ENCODE peak calls at places on chromosome 22, in seven cellular contexts. L, T, Y, Q, U, O and P are unnamed samples.

GRCh38 chr22:38901111-38901641 is 29.2 kb upstream of the CBX6 start:
- DNase-seq in L (no peak), T (no peak), Y (no peak), Q (no peak), U (no peak), O (peak; percentile 33), P (no peak)

GRCh38 chr22:16988257-16988656 is 19.8 kb downstream of the GAB4 start:
- DNase-seq in L (no peak), T (no peak), Y (no peak), Q (no peak), U (no peak), O (no peak), P (no peak)

GRCh38 chr22:21975273-21975672 is 7.3 kb downstream of the TOP3B start:
- DNase-seq in L (no peak), T (no peak), Y (no peak), Q (no peak), U (no peak), O (no peak), P (no peak)

GRCh38 chr22:50713008-50713385 is 25.0 kb upstream of the ACR start:
- DNase-seq in L (no peak), T (no peak), Y (no peak), Q (no peak), U (no peak), O (no peak), P (no peak)

GRCh38 chr22:10961043-10961860 is 4566.7 kb upstream of the OR11H1 start:
- DNase-seq in L (peak; percentile 2), T (no peak), Y (no peak), Q (no peak), U (no peak), O (no peak), P (no peak)

GRCh38 chr22:24865508-24865907 is 59.5 kb downstream of the SGSM1 start:
- DNase-seq in L (no peak), T (no peak), Y (no peak), Q (no peak), U (no peak), O (no peak), P (no peak)

GRCh38 chr22:30453731-30454510 is 17.9 kb downstream of the SEC14L3 start:
- DNase-seq in L (no peak), T (no peak), Y (no peak), Q (no peak), U (peak; percentile 43), O (peak; percentile 41), P (peak; percentile 23)

GRCh38 chr22:48370508-48371325 is 1457.0 kb downstream of the BRD1 start:
- DNase-seq in L (no peak), T (no peak), Y (no peak), Q (no peak), U (no peak), O (no peak), P (no peak)

GRCh38 chr22:44277404-44278135 is 35.2 kb downstream of the SHISAL1 start:
- DNase-seq in L (no peak), T (no peak), Y (no peak), Q (no peak), U (no peak), O (no peak), P (no peak)

GRCh38 chr22:17272511-17272991 is 53.3 kb upstream of the ADA2 start:
- DNase-seq in L (no peak), T (no peak), Y (no peak), Q (no peak), U (no peak), O (no peak), P (no peak)

GRCh38 chr22:38869663-38870062 is 2.4 kb downstream of the CBX6 start:
- DNase-seq in L (no peak), T (no peak), Y (no peak), Q (no peak), U (no peak), O (no peak), P (no peak)